ENCODE peak calls at places on chromosome 19, in four cellular contexts. One of them, this sample, is unnamed.

GRCh38 chr19:41545547-41545946 is 30.4 kb upstream of the CEACAM21 start:
- DNase-seq in stromal cell of bone marrow: no peak
- DNase-seq in BE2C: no peak
- DNase-seq in stimulated activated CD4-positive, alpha-beta T cell treated with anti-CD3 and anti-CD28 coated beads, Interleukin-4, amount 100 ng/mL, for 24 hours: peak
- DNase-seq in this sample: no peak

GRCh38 chr19:7145494-7145893 is 76.0 kb downstream of the ZNF557 start:
- DNase-seq in stimulated activated CD4-positive, alpha-beta T cell treated with anti-CD3 and anti-CD28 coated beads, Interleukin-4, amount 100 ng/mL, for 24 hours: no peak
- DNase-seq in stromal cell of bone marrow: no peak
- DNase-seq in BE2C: no peak
- DNase-seq in this sample: no peak

GRCh38 chr19:13681509-13681908 is 82.8 kb upstream of the MRI1 start:
- DNase-seq in BE2C: no peak
- DNase-seq in stimulated activated CD4-positive, alpha-beta T cell treated with anti-CD3 and anti-CD28 coated beads, Interleukin-4, amount 100 ng/mL, for 24 hours: no peak
- DNase-seq in stromal cell of bone marrow: peak
- DNase-seq in this sample: no peak

GRCh38 chr19:28705008-28705407 is 507.9 kb downstream of the UQCRFS1 start:
- DNase-seq in stromal cell of bone marrow: peak
- DNase-seq in BE2C: no peak
- DNase-seq in stimulated activated CD4-positive, alpha-beta T cell treated with anti-CD3 and anti-CD28 coated beads, Interleukin-4, amount 100 ng/mL, for 24 hours: no peak
- DNase-seq in this sample: no peak

GRCh38 chr19:35295792-35296462 is 4.0 kb downstream of the MAG start:
- DNase-seq in stromal cell of bone marrow: no peak
- DNase-seq in stimulated activated CD4-positive, alpha-beta T cell treated with anti-CD3 and anti-CD28 coated beads, Interleukin-4, amount 100 ng/mL, for 24 hours: peak
- DNase-seq in BE2C: no peak
- DNase-seq in this sample: no peak

GRCh38 chr19:19539738-19540703 is 2.0 kb downstream of the CILP2 start:
- DNase-seq in BE2C: peak
- DNase-seq in stromal cell of bone marrow: no peak
- DNase-seq in stimulated activated CD4-positive, alpha-beta T cell treated with anti-CD3 and anti-CD28 coated beads, Interleukin-4, amount 100 ng/mL, for 24 hours: peak
- DNase-seq in this sample: peak

GRCh38 chr19:48302600-48302959 is 22.8 kb upstream of the EMP3 start:
- DNase-seq in BE2C: no peak
- DNase-seq in stromal cell of bone marrow: no peak
- DNase-seq in stimulated activated CD4-positive, alpha-beta T cell treated with anti-CD3 and anti-CD28 coated beads, Interleukin-4, amount 100 ng/mL, for 24 hours: no peak
- DNase-seq in this sample: no peak

GRCh38 chr19:40317338-40317737 is 30.9 kb downstream of the C19orf47 start:
- DNase-seq in stromal cell of bone marrow: no peak
- DNase-seq in BE2C: no peak
- DNase-seq in stimulated activated CD4-positive, alpha-beta T cell treated with anti-CD3 and anti-CD28 coated beads, Interleukin-4, amount 100 ng/mL, for 24 hours: no peak
- DNase-seq in this sample: no peak

GRCh38 chr19:4487572-4487971 is 15.5 kb downstream of the HDGFL2 start:
- DNase-seq in BE2C: no peak
- DNase-seq in stimulated activated CD4-positive, alpha-beta T cell treated with anti-CD3 and anti-CD28 coated beads, Interleukin-4, amount 100 ng/mL, for 24 hours: no peak
- DNase-seq in stromal cell of bone marrow: no peak
- DNase-seq in this sample: no peak

GRCh38 chr19:55336101-55336500 is 3.6 kb upstream of the KMT5C start:
- DNase-seq in BE2C: no peak
- DNase-seq in stromal cell of bone marrow: no peak
- DNase-seq in stimulated activated CD4-positive, alpha-beta T cell treated with anti-CD3 and anti-CD28 coated beads, Interleukin-4, amount 100 ng/mL, for 24 hours: no peak
- DNase-seq in this sample: no peak

GRCh38 chr19:45322744-45323281 is at the start of gene CKM:
- DNase-seq in stromal cell of bone marrow: no peak
- DNase-seq in BE2C: no peak
- DNase-seq in stimulated activated CD4-positive, alpha-beta T cell treated with anti-CD3 and anti-CD28 coated beads, Interleukin-4, amount 100 ng/mL, for 24 hours: no peak
- DNase-seq in this sample: peak

GRCh38 chr19:1269478-1270167 is 491 bp downstream of the CIRBP start:
- DNase-seq in BE2C: peak
- DNase-seq in stromal cell of bone marrow: peak
- DNase-seq in stimulated activated CD4-positive, alpha-beta T cell treated with anti-CD3 and anti-CD28 coated beads, Interleukin-4, amount 100 ng/mL, for 24 hours: peak
- DNase-seq in this sample: peak

GRCh38 chr19:46487802-46488445 is 7.7 kb downstream of the PNMA8B start:
- DNase-seq in stromal cell of bone marrow: peak
- DNase-seq in BE2C: peak
- DNase-seq in stimulated activated CD4-positive, alpha-beta T cell treated with anti-CD3 and anti-CD28 coated beads, Interleukin-4, amount 100 ng/mL, for 24 hours: peak
- DNase-seq in this sample: peak

GRCh38 chr19:19399733-19400438 is 5.6 kb upstream of the GATAD2A start:
- DNase-seq in BE2C: no peak
- DNase-seq in stromal cell of bone marrow: no peak
- DNase-seq in stimulated activated CD4-positive, alpha-beta T cell treated with anti-CD3 and anti-CD28 coated beads, Interleukin-4, amount 100 ng/mL, for 24 hours: no peak
- DNase-seq in this sample: no peak

GRCh38 chr19:12953456-12954149 is 3.4 kb downstream of the GADD45GIP1 start:
- DNase-seq in stromal cell of bone marrow: no peak
- DNase-seq in BE2C: no peak
- DNase-seq in stimulated activated CD4-positive, alpha-beta T cell treated with anti-CD3 and anti-CD28 coated beads, Interleukin-4, amount 100 ng/mL, for 24 hours: no peak
- DNase-seq in this sample: no peak

GRCh38 chr19:2813235-2814160 is 6.2 kb upstream of the ZNF554 start:
- DNase-seq in BE2C: no peak
- DNase-seq in stromal cell of bone marrow: no peak
- DNase-seq in stimulated activated CD4-positive, alpha-beta T cell treated with anti-CD3 and anti-CD28 coated beads, Interleukin-4, amount 100 ng/mL, for 24 hours: no peak
- DNase-seq in this sample: no peak

GRCh38 chr19:46009530-46010510 is 13.0 kb downstream of the PGLYRP1 start:
- DNase-seq in BE2C: peak
- DNase-seq in stromal cell of bone marrow: no peak
- DNase-seq in stimulated activated CD4-positive, alpha-beta T cell treated with anti-CD3 and anti-CD28 coated beads, Interleukin-4, amount 100 ng/mL, for 24 hours: peak
- DNase-seq in this sample: peak

GRCh38 chr19:10290439-10290875 is 705 bp downstream of the ICAM5 start:
- DNase-seq in BE2C: no peak
- DNase-seq in stromal cell of bone marrow: no peak
- DNase-seq in stimulated activated CD4-positive, alpha-beta T cell treated with anti-CD3 and anti-CD28 coated beads, Interleukin-4, amount 100 ng/mL, for 24 hours: no peak
- DNase-seq in this sample: no peak

GRCh38 chr19:30323904-30324303 is 48.3 kb upstream of the ZNF536 start:
- DNase-seq in stromal cell of bone marrow: no peak
- DNase-seq in BE2C: no peak
- DNase-seq in stimulated activated CD4-positive, alpha-beta T cell treated with anti-CD3 and anti-CD28 coated beads, Interleukin-4, amount 100 ng/mL, for 24 hours: no peak
- DNase-seq in this sample: no peak